ENCODE peak calls at places on chromosomes 1 and 21, in nine cellular contexts. One of them, this sample, is unnamed.

GRCh38 chr1:30397576-30397975 is 325.8 kb downstream of the MATN1 start:
- DNase-seq in GM12892: no peak
- DNase-seq in A549: no peak
- DNase-seq in K562: no peak
- DNase-seq in uterus: no peak
- DNase-seq in HepG2: no peak
- DNase-seq in Peyer's patch: no peak
- DNase-seq in sigmoid colon: peak
- DNase-seq in gastrocnemius medialis: no peak
- DNase-seq in this sample: peak

GRCh38 chr1:167821969-167822685 is 91.8 kb downstream of the ADCY10 start:
- DNase-seq in GM12892: no peak
- DNase-seq in A549: no peak
- DNase-seq in K562: no peak
- DNase-seq in uterus: no peak
- DNase-seq in HepG2: no peak
- DNase-seq in Peyer's patch: no peak
- DNase-seq in sigmoid colon: no peak
- DNase-seq in gastrocnemius medialis: no peak
- DNase-seq in this sample: no peak

GRCh38 chr1:11795238-11795890 is 10.4 kb downstream of the MTHFR start:
- DNase-seq in GM12892: no peak
- DNase-seq in A549: no peak
- DNase-seq in K562: no peak
- DNase-seq in uterus: no peak
- DNase-seq in HepG2: no peak
- DNase-seq in Peyer's patch: no peak
- DNase-seq in sigmoid colon: no peak
- DNase-seq in gastrocnemius medialis: no peak
- DNase-seq in this sample: no peak

GRCh38 chr1:68782890-68783289 is 286.0 kb upstream of the DEPDC1 start:
- DNase-seq in GM12892: no peak
- DNase-seq in A549: no peak
- DNase-seq in K562: no peak
- DNase-seq in uterus: no peak
- DNase-seq in HepG2: no peak
- DNase-seq in Peyer's patch: no peak
- DNase-seq in sigmoid colon: no peak
- DNase-seq in gastrocnemius medialis: no peak
- DNase-seq in this sample: no peak

GRCh38 chr1:160538985-160539651 is 16.1 kb upstream of the SLAMF6 start:
- DNase-seq in GM12892: no peak
- DNase-seq in A549: no peak
- DNase-seq in K562: no peak
- DNase-seq in uterus: no peak
- DNase-seq in HepG2: peak
- DNase-seq in Peyer's patch: peak
- DNase-seq in sigmoid colon: no peak
- DNase-seq in gastrocnemius medialis: no peak
- DNase-seq in this sample: no peak

GRCh38 chr1:24151175-24151533 is 8.2 kb upstream of the IL22RA1 start:
- DNase-seq in GM12892: no peak
- DNase-seq in A549: no peak
- DNase-seq in K562: no peak
- DNase-seq in uterus: no peak
- DNase-seq in HepG2: peak
- DNase-seq in Peyer's patch: peak
- DNase-seq in sigmoid colon: no peak
- DNase-seq in gastrocnemius medialis: no peak
- DNase-seq in this sample: no peak

GRCh38 chr1:229828461-229828860 is 202.4 kb downstream of the URB2 start:
- DNase-seq in GM12892: no peak
- DNase-seq in A549: no peak
- DNase-seq in K562: no peak
- DNase-seq in uterus: no peak
- DNase-seq in HepG2: no peak
- DNase-seq in Peyer's patch: no peak
- DNase-seq in sigmoid colon: no peak
- DNase-seq in gastrocnemius medialis: no peak
- DNase-seq in this sample: no peak

GRCh38 chr1:167200272-167200671 is 20.4 kb upstream of the POU2F1 start:
- DNase-seq in GM12892: no peak
- DNase-seq in A549: no peak
- DNase-seq in K562: no peak
- DNase-seq in uterus: no peak
- DNase-seq in HepG2: no peak
- DNase-seq in Peyer's patch: no peak
- DNase-seq in sigmoid colon: no peak
- DNase-seq in gastrocnemius medialis: no peak
- DNase-seq in this sample: no peak

GRCh38 chr1:220511785-220512184 is 16.2 kb upstream of the MARK1 start:
- DNase-seq in GM12892: no peak
- DNase-seq in A549: no peak
- DNase-seq in K562: no peak
- DNase-seq in uterus: no peak
- DNase-seq in HepG2: peak
- DNase-seq in Peyer's patch: no peak
- DNase-seq in sigmoid colon: no peak
- DNase-seq in gastrocnemius medialis: no peak
- DNase-seq in this sample: no peak

GRCh38 chr1:206112600-206113301 is 4.4 kb downstream of the AVPR1B start:
- DNase-seq in GM12892: no peak
- DNase-seq in A549: no peak
- DNase-seq in K562: no peak
- DNase-seq in uterus: no peak
- DNase-seq in HepG2: peak
- DNase-seq in Peyer's patch: no peak
- DNase-seq in sigmoid colon: no peak
- DNase-seq in gastrocnemius medialis: no peak
- DNase-seq in this sample: no peak

GRCh38 chr1:159880435-159880834 is 18.0 kb upstream of the VSIG8 start:
- DNase-seq in GM12892: no peak
- DNase-seq in A549: no peak
- DNase-seq in K562: no peak
- DNase-seq in uterus: no peak
- DNase-seq in HepG2: no peak
- DNase-seq in Peyer's patch: no peak
- DNase-seq in sigmoid colon: no peak
- DNase-seq in gastrocnemius medialis: no peak
- DNase-seq in this sample: no peak

GRCh38 chr1:173508541-173508940 is 31.4 kb downstream of the PRDX6 start:
- DNase-seq in GM12892: no peak
- DNase-seq in A549: no peak
- DNase-seq in K562: no peak
- DNase-seq in uterus: no peak
- DNase-seq in HepG2: no peak
- DNase-seq in Peyer's patch: no peak
- DNase-seq in sigmoid colon: no peak
- DNase-seq in gastrocnemius medialis: no peak
- DNase-seq in this sample: no peak

GRCh38 chr1:168135116-168135981 is 1.4 kb downstream of the GPR161 start:
- DNase-seq in GM12892: no peak
- DNase-seq in A549: no peak
- DNase-seq in K562: no peak
- DNase-seq in uterus: no peak
- DNase-seq in HepG2: no peak
- DNase-seq in Peyer's patch: no peak
- DNase-seq in sigmoid colon: no peak
- DNase-seq in gastrocnemius medialis: no peak
- DNase-seq in this sample: no peak

GRCh38 chr1:44924835-44925464 is 61.4 kb downstream of the EIF2B3 start:
- DNase-seq in GM12892: no peak
- DNase-seq in A549: peak
- DNase-seq in K562: no peak
- DNase-seq in uterus: no peak
- DNase-seq in HepG2: peak
- DNase-seq in Peyer's patch: no peak
- DNase-seq in sigmoid colon: no peak
- DNase-seq in gastrocnemius medialis: no peak
- DNase-seq in this sample: no peak

GRCh38 chr1:203176744-203177460 is 1.3 kb upstream of the MYBPH start:
- DNase-seq in GM12892: no peak
- DNase-seq in A549: no peak
- DNase-seq in K562: no peak
- DNase-seq in uterus: no peak
- DNase-seq in HepG2: no peak
- DNase-seq in Peyer's patch: no peak
- DNase-seq in sigmoid colon: no peak
- DNase-seq in gastrocnemius medialis: no peak
- DNase-seq in this sample: no peak

DNA sequence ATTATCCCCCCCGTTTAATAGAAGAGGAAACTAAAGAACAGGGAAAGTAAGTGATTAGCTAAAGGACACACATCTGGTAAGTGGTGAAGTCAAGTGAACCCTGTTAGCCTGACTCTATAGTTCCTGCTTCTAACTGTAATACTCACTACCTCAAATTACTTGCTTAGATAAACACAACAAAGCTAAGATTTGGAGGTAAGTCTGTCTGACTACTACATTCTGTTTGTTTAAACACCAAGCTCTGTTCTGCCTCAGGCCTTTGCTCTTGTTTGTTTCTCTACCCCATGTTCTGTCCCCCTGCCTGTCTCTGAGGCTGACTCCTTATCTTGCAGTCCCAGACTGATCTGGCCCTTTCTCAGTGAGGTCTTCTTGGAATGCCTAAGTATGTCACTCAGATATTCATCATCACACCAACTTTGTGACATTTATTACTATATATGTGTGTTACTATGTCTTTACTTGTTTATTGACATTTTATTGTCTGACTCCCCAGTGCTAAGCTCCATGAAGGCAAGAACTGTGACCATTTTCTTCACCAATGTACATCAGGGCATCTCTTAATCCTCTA is 425.4 kb downstream of the LMO4 start:
- DNase-seq in GM12892: no peak
- DNase-seq in A549: no peak
- DNase-seq in K562: peak
- DNase-seq in uterus: no peak
- DNase-seq in HepG2: no peak
- DNase-seq in Peyer's patch: no peak
- DNase-seq in sigmoid colon: no peak
- DNase-seq in gastrocnemius medialis: no peak
- DNase-seq in this sample: no peak
- TF ChIP-seq POLR2A in GM12892: no peak
- TF ChIP-seq POLR2A in A549: no peak
- TF ChIP-seq POLR2A in K562: no peak
- TF ChIP-seq POLR2A in uterus: no peak
- TF ChIP-seq POLR2A in HepG2: no peak
- TF ChIP-seq POLR2A in Peyer's patch: no peak
- TF ChIP-seq POLR2A in sigmoid colon: no peak
- TF ChIP-seq POLR2A in gastrocnemius medialis: no peak
- TF ChIP-seq POLR2A in this sample: no peak

GRCh38 chr1:197845886-197846285 is 56.5 kb upstream of the C1orf53 start:
- DNase-seq in GM12892: no peak
- DNase-seq in A549: no peak
- DNase-seq in K562: no peak
- DNase-seq in uterus: no peak
- DNase-seq in HepG2: no peak
- DNase-seq in Peyer's patch: no peak
- DNase-seq in sigmoid colon: no peak
- DNase-seq in gastrocnemius medialis: no peak
- DNase-seq in this sample: no peak
- TF ChIP-seq POLR2A in GM12892: no peak
- TF ChIP-seq POLR2A in A549: no peak
- TF ChIP-seq POLR2A in K562: no peak
- TF ChIP-seq POLR2A in uterus: no peak
- TF ChIP-seq POLR2A in HepG2: no peak
- TF ChIP-seq POLR2A in Peyer's patch: no peak
- TF ChIP-seq POLR2A in sigmoid colon: no peak
- TF ChIP-seq POLR2A in gastrocnemius medialis: no peak
- TF ChIP-seq POLR2A in this sample: no peak

GRCh38 chr21:26845066-26845749 is at the start of gene ADAMTS1:
- DNase-seq in GM12892: no peak
- DNase-seq in A549: no peak
- DNase-seq in K562: no peak
- DNase-seq in uterus: peak
- DNase-seq in HepG2: peak
- DNase-seq in Peyer's patch: peak
- DNase-seq in sigmoid colon: peak
- DNase-seq in gastrocnemius medialis: peak
- DNase-seq in this sample: peak
- TF ChIP-seq POLR2A in GM12892: no peak
- TF ChIP-seq POLR2A in A549: no peak
- TF ChIP-seq POLR2A in K562: no peak
- TF ChIP-seq POLR2A in uterus: peak
- TF ChIP-seq POLR2A in HepG2: no peak
- TF ChIP-seq POLR2A in Peyer's patch: peak
- TF ChIP-seq POLR2A in sigmoid colon: peak
- TF ChIP-seq POLR2A in gastrocnemius medialis: peak
- TF ChIP-seq POLR2A in this sample: peak

GRCh38 chr1:56578664-56578962 is 750 bp downstream of the PLPP3 start:
- DNase-seq in GM12892: no peak
- DNase-seq in A549: peak
- DNase-seq in K562: no peak
- DNase-seq in uterus: no peak
- DNase-seq in HepG2: no peak
- DNase-seq in Peyer's patch: no peak
- DNase-seq in sigmoid colon: no peak
- DNase-seq in gastrocnemius medialis: no peak
- DNase-seq in this sample: no peak

GRCh38 chr1:56578963-56579875 is at the start of gene PLPP3:
- DNase-seq in GM12892: peak
- DNase-seq in A549: peak
- DNase-seq in K562: peak
- DNase-seq in uterus: peak
- DNase-seq in HepG2: peak
- DNase-seq in Peyer's patch: peak
- DNase-seq in sigmoid colon: peak
- DNase-seq in gastrocnemius medialis: peak
- DNase-seq in this sample: peak

GRCh38 chr1:56575865-56576264 is 3.5 kb downstream of the PLPP3 start:
- DNase-seq in GM12892: no peak
- DNase-seq in A549: no peak
- DNase-seq in K562: no peak
- DNase-seq in uterus: no peak
- DNase-seq in HepG2: no peak
- DNase-seq in Peyer's patch: no peak
- DNase-seq in sigmoid colon: no peak
- DNase-seq in gastrocnemius medialis: no peak
- DNase-seq in this sample: no peak

GRCh38 chr1:56576880-56577858 is 2.2 kb downstream of the PLPP3 start:
- DNase-seq in GM12892: no peak
- DNase-seq in A549: peak
- DNase-seq in K562: no peak
- DNase-seq in uterus: no peak
- DNase-seq in HepG2: peak
- DNase-seq in Peyer's patch: no peak
- DNase-seq in sigmoid colon: no peak
- DNase-seq in gastrocnemius medialis: no peak
- DNase-seq in this sample: no peak

GRCh38 chr1:56577859-56578663 is 1.3 kb downstream of the PLPP3 start:
- DNase-seq in GM12892: no peak
- DNase-seq in A549: peak
- DNase-seq in K562: no peak
- DNase-seq in uterus: peak
- DNase-seq in HepG2: peak
- DNase-seq in Peyer's patch: peak
- DNase-seq in sigmoid colon: peak
- DNase-seq in gastrocnemius medialis: no peak
- DNase-seq in this sample: peak
- TF ChIP-seq POLR2A in GM12892: no peak
- TF ChIP-seq POLR2A in A549: no peak
- TF ChIP-seq POLR2A in K562: no peak
- TF ChIP-seq POLR2A in uterus: no peak
- TF ChIP-seq POLR2A in HepG2: no peak
- TF ChIP-seq POLR2A in Peyer's patch: peak
- TF ChIP-seq POLR2A in sigmoid colon: no peak
- TF ChIP-seq POLR2A in gastrocnemius medialis: no peak
- TF ChIP-seq POLR2A in this sample: no peak